ENCODE peak calls at places on chromosomes 11 and 22, in four cellular contexts. One of them, this sample, is unnamed.

GRCh38 chr11:17612221-17613188 is 65.4 kb downstream of the OTOG start:
- DNase-seq in K562: no peak
- DNase-seq in HepG2: no peak
- DNase-seq in HCT116: no peak
- DNase-seq in this sample: no peak

GRCh38 chr11:38503876-38504275 is 1905.8 kb upstream of the RAG2 start:
- DNase-seq in HepG2: no peak
- DNase-seq in HCT116: no peak
- DNase-seq in K562: no peak
- DNase-seq in this sample: no peak

GRCh38 chr11:11505701-11506100 is 116.1 kb downstream of the GALNT18 start:
- DNase-seq in HCT116: no peak
- DNase-seq in HepG2: no peak
- DNase-seq in K562: no peak
- DNase-seq in this sample: no peak

GRCh38 chr11:45371251-45371749 is 85.2 kb upstream of the SYT13 start:
- DNase-seq in HCT116: peak; percentile 63
- DNase-seq in K562: peak; percentile 68
- DNase-seq in HepG2: peak; percentile 48
- DNase-seq in this sample: peak; percentile 41

GRCh38 chr22:21948824-21949568 is 3.7 kb downstream of the PPM1F start:
- DNase-seq in HCT116: no peak
- DNase-seq in HepG2: no peak
- DNase-seq in K562: no peak
- DNase-seq in this sample: no peak

GRCh38 chr11:11407065-11407737 is 54.2 kb upstream of the CSNK2A3 start:
- DNase-seq in HepG2: no peak
- DNase-seq in HCT116: no peak
- DNase-seq in K562: no peak
- DNase-seq in this sample: no peak

GRCh38 chr11:35632301-35632700 is 14.0 kb downstream of the FJX1 start:
- DNase-seq in HepG2: no peak
- DNase-seq in K562: no peak
- DNase-seq in HCT116: no peak
- DNase-seq in this sample: no peak

GRCh38 chr11:73141309-73142127 is 600 bp downstream of the FCHSD2 start:
- DNase-seq in K562: peak; percentile 75
- DNase-seq in HCT116: peak; percentile 13
- DNase-seq in HepG2: peak; percentile 47
- DNase-seq in this sample: no peak

GRCh38 chr11:119427279-119427678 is 4.3 kb upstream of the THY1 start:
- DNase-seq in HCT116: no peak
- DNase-seq in K562: peak; percentile 58
- DNase-seq in HepG2: no peak
- DNase-seq in this sample: no peak

GRCh38 chr11:103863497-103863896 is 172.9 kb upstream of the DDI1 start:
- DNase-seq in HCT116: no peak
- DNase-seq in K562: no peak
- DNase-seq in HepG2: no peak
- DNase-seq in this sample: no peak

GRCh38 chr22:32661296-32661695 is 140.2 kb upstream of the TIMP3 start:
- DNase-seq in K562: no peak
- DNase-seq in HepG2: no peak
- DNase-seq in HCT116: no peak
- DNase-seq in this sample: no peak

GRCh38 chr22:35258144-35258988 is 1.1 kb downstream of the HMGXB4 start:
- DNase-seq in HepG2: no peak
- DNase-seq in HCT116: no peak
- DNase-seq in K562: peak; percentile 24
- DNase-seq in this sample: no peak

GRCh38 chr11:122743949-122744876 is 88.7 kb downstream of the UBASH3B start:
- DNase-seq in HCT116: no peak
- DNase-seq in HepG2: no peak
- DNase-seq in K562: no peak
- DNase-seq in this sample: no peak
- TF ChIP-seq TCF7L2 in HCT116: no peak
- TF ChIP-seq TCF7L2 in HepG2: no peak
- TF ChIP-seq TCF7L2 in K562: no peak
- TF ChIP-seq TCF7L2 in this sample: no peak

DNA sequence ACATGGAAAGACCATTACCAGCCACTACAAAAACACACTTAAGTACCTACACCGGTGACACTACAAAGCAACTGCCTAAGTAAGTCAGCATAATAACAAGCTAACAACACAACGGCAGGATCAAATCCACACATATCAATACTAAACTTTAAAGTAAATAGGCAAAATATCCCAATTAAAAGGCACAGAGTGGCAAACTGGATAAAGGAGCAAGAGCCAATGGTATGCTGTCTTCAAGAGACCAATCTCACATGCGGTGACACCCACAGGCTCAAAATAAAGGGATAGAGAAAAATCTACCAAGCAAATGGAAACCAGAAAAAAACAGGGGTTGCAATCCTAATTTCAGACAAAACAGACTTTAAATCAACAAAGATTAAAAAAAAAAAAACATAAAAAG is 261.5 kb upstream of the TENM4 start:
- DNase-seq in HepG2: no peak
- DNase-seq in HCT116: no peak
- DNase-seq in K562: no peak
- DNase-seq in this sample: no peak
- TF ChIP-seq CTCF in HepG2: no peak
- TF ChIP-seq CTCF in HCT116: no peak
- TF ChIP-seq CTCF in K562: no peak
- TF ChIP-seq CTCF in this sample: no peak

DNA sequence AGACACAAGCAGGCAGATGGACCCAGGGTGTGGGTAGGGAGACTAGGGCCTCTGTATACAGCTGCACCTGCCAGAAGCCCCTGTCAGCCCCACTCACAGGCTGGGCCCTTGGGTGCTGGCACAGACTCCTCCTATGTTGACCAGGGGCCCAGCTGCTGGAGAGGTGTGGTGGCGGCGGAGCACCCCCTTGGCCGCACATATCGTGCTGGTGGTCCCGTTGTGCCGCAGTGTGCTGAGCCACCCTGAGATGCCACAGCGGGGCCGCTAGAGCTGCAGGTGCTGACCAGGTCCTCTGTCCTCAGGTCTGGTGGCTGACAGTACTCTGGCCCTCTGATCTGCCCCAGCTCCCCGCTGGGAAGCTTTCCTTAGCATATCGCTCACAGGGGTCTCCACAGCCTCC is 30.2 kb upstream of the B3GAT1 start:
- DNase-seq in HepG2: no peak
- DNase-seq in HCT116: no peak
- DNase-seq in K562: no peak
- DNase-seq in this sample: no peak
- H3K9me3 ChIP-seq in HepG2: no peaks in the 10 kb centered on the region
- H3K9me3 ChIP-seq in HCT116: no peaks in the 10 kb centered on the region
- H3K9me3 ChIP-seq in K562: no peaks in the 10 kb centered on the region
- H3K9me3 ChIP-seq in this sample: no peaks in the 10 kb centered on the region

DNA sequence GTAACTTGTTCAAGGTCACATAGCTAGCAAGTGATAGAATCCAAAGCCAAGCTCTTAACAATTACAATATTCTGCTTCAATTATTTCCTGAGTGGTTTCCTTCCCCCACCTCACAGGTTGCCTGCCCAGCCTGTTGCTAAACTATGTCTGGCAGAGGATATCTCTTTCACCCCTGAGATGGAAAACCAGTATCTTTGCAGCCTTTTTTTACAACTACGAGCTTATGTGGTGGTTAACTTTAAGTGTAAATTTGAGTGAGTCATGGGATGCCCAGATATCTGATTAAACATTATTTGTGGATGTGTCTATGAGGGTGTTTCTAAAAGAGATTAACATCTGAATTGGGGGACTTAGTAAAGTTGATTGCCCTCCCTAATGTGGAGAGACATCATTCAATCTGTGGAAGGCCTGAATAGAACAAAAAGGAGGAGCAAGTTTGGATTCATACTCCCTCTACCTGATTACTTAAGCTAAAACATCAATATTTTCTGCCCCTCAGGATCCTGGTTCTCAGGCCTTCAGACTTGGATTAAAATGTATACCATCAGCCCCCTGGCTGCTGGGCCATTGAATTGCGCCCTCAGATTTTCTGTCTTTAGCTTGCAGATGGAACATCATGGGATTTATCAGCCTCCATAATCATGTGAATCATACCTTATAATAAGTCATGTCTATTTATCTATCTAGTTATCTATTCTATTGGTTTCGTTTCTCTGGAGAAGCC is 911.9 kb downstream of the METTL15 start:
- DNase-seq in HCT116: peak; percentile 29
- DNase-seq in K562: no peak
- DNase-seq in HepG2: no peak
- DNase-seq in this sample: no peak
- TF ChIP-seq TCF7L2 in HCT116: no peak
- TF ChIP-seq TCF7L2 in K562: no peak
- TF ChIP-seq TCF7L2 in HepG2: no peak
- TF ChIP-seq TCF7L2 in this sample: no peak

GRCh38 chr11:59810189-59810910 is at the start of gene MRPL16:
- DNase-seq in HCT116: peak; percentile 92
- DNase-seq in HepG2: peak; percentile 87
- DNase-seq in K562: peak; percentile 96
- DNase-seq in this sample: peak; percentile 61
- TF ChIP-seq CTCF in HCT116: no peak
- TF ChIP-seq CTCF in HepG2: peak; percentile 61
- TF ChIP-seq CTCF in K562: peak; percentile 78
- TF ChIP-seq CTCF in this sample: no peak

GRCh38 chr22:11627436-11627797 is 3900.6 kb upstream of the OR11H1 start:
- DNase-seq in K562: no peak
- DNase-seq in HepG2: no peak
- DNase-seq in HCT116: no peak
- DNase-seq in this sample: no peak
- H3K9me3 ChIP-seq in K562: peaks cover 2% of the 10 kb centered on the region
- H3K9me3 ChIP-seq in HepG2: peaks cover 81% of the 10 kb centered on the region
- H3K9me3 ChIP-seq in HCT116: peaks cover 36% of the 10 kb centered on the region
- H3K9me3 ChIP-seq in this sample: no peaks in the 10 kb centered on the region

DNA sequence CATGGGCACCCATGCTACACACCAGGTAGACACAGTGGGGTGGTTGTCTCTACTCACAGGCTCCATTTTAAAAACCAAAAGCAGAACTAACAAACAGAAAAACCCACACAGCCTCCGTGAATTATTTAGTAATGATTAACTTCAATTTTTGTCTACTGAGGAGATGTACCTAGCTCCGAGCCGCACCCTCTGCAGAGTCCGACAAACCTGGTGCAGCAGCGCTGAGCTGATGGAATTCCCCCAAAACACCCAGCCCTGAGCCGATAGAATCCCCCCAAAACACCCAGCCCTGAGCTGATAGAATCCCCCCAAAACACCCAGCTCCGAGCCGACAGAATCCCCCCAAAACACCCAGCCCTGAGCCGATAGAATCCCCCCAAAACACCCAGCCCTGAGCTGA is 927.0 kb downstream of the BRD1 start:
- DNase-seq in HCT116: no peak
- DNase-seq in K562: no peak
- DNase-seq in HepG2: no peak
- DNase-seq in this sample: no peak
- TF ChIP-seq TCF7L2 in HCT116: no peak
- TF ChIP-seq TCF7L2 in K562: no peak
- TF ChIP-seq TCF7L2 in HepG2: no peak
- TF ChIP-seq TCF7L2 in this sample: no peak

GRCh38 chr11:12685229-12685628 is 11.0 kb downstream of the TEAD1 start:
- DNase-seq in HCT116: no peak
- DNase-seq in K562: no peak
- DNase-seq in HepG2: no peak
- DNase-seq in this sample: no peak

GRCh38 chr11:12687216-12687623 is 13.0 kb downstream of the TEAD1 start:
- DNase-seq in HepG2: no peak
- DNase-seq in HCT116: no peak
- DNase-seq in K562: peak; percentile 66
- DNase-seq in this sample: no peak

GRCh38 chr11:12689029-12689755 is 15.0 kb downstream of the TEAD1 start:
- DNase-seq in K562: peak; percentile 29
- DNase-seq in HCT116: no peak
- DNase-seq in HepG2: no peak
- DNase-seq in this sample: no peak

GRCh38 chr11:12686246-12687060 is 12.2 kb downstream of the TEAD1 start:
- DNase-seq in K562: no peak
- DNase-seq in HCT116: no peak
- DNase-seq in HepG2: no peak
- DNase-seq in this sample: no peak

GRCh38 chr11:12687740-12688139 is 13.5 kb downstream of the TEAD1 start:
- DNase-seq in HepG2: no peak
- DNase-seq in K562: peak; percentile 53
- DNase-seq in HCT116: no peak
- DNase-seq in this sample: no peak
- TF ChIP-seq CTCF in HepG2: no peak
- TF ChIP-seq CTCF in K562: no peak
- TF ChIP-seq CTCF in HCT116: no peak
- TF ChIP-seq CTCF in this sample: no peak

DNA sequence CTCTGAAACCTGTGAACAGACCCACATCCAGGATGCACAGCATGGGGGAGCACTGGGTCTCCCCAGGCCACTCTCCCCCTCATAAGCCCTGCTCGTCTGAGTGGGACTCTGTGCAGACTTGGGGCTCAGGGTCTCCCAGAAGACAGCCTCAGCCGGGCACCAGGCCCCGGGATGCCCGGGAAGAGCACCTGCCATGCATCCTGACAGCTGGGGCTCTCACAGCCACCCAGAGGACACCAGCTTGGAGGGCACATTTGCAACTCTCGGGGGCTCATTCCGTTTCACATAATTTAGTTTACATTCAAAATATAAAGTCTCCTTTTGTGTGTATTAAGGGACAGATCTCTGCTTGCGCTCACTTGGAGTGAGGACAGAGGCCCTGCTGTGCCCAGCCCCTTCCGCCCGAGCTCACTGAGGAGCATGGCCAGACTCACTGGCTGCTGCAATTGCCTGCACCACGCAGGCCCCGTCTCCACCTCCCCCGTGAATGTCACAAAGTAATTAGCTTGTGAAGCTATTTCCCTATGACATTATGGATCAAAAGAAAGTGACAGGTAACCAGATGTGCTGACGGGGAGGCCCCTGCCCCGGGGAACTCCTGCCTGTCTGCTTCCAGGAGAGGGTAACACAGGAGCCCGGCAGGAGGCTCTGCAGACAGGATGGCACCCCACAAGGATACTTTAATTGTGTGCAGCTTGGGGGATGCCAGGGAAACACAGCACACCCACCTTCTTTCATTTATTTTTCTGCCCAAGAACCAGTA is 275.6 kb downstream of the BRD1 start:
- DNase-seq in K562: no peak
- DNase-seq in HCT116: no peak
- DNase-seq in HepG2: no peak
- DNase-seq in this sample: no peak
- H3K9me3 ChIP-seq in K562: no peaks in the 10 kb centered on the region
- H3K9me3 ChIP-seq in HCT116: no peaks in the 10 kb centered on the region
- H3K9me3 ChIP-seq in HepG2: peaks cover 7% of the 10 kb centered on the region
- H3K9me3 ChIP-seq in this sample: no peaks in the 10 kb centered on the region

DNA sequence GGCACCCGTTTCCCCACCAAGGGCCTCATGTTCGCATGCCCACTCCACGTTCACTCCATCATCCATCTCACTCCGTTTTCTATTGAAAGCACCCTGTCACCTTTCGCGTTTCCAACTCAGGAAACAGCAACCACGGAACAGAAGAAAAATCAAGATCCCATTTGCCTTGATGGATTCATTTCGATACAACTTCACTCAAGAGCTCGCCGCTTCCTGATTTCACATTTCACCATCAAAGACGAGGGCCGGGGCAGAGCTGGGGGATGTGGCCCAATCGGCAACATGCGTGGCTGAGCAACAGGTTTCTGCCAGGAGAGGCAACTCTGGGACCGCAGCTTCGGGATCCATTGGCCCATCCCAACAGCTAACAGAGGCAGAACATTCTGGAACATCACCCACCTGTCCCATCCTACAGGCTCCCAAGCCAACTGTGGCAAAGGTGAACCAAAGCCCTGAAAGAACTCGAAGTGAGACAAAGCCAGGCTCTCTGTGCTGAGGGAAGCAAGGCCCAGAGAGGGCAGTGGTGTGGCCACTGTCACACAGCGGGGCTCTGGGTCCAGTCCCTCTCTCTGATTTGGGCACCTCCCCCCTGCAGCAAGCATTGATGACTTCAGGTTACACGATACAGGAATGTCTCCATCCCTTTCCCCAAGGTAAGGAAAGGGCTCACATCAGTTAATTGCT is 36.2 kb upstream of the CD5 start:
- DNase-seq in HCT116: no peak
- DNase-seq in HepG2: no peak
- DNase-seq in K562: no peak
- DNase-seq in this sample: no peak
- TF ChIP-seq TCF7L2 in HCT116: no peak
- TF ChIP-seq TCF7L2 in HepG2: no peak
- TF ChIP-seq TCF7L2 in K562: no peak
- TF ChIP-seq TCF7L2 in this sample: no peak

This sample was measured in Panc1.